ENCODE peak calls at places on chromosome 2, in six cellular contexts. One of them, this sample, is unnamed.

GRCh38 chr2:220346919-220347318 is 719.5 kb downstream of the SLC4A3 start:
- DNase-seq in HL-60: no peak
- DNase-seq in B cell: no peak
- DNase-seq in testis: no peak
- DNase-seq in cardiac muscle cell: no peak
- DNase-seq in uterus: no peak
- DNase-seq in this sample: no peak

GRCh38 chr2:31207790-31208189 is 9.5 kb downstream of the CAPN14 start:
- DNase-seq in HL-60: no peak
- DNase-seq in B cell: no peak
- DNase-seq in testis: no peak
- DNase-seq in cardiac muscle cell: no peak
- DNase-seq in uterus: no peak
- DNase-seq in this sample: no peak

GRCh38 chr2:116467243-116467642 is 1347.2 kb upstream of the DDX18 start:
- DNase-seq in HL-60: no peak
- DNase-seq in B cell: no peak
- DNase-seq in testis: no peak
- DNase-seq in cardiac muscle cell: no peak
- DNase-seq in uterus: no peak
- DNase-seq in this sample: no peak

GRCh38 chr2:46286715-46287114 is 10.5 kb upstream of the EPAS1 start:
- DNase-seq in HL-60: no peak
- DNase-seq in B cell: no peak
- DNase-seq in testis: no peak
- DNase-seq in cardiac muscle cell: no peak
- DNase-seq in uterus: no peak
- DNase-seq in this sample: no peak

GRCh38 chr2:113005030-113005509 is at the start of gene IL36A:
- DNase-seq in HL-60: no peak
- DNase-seq in B cell: no peak
- DNase-seq in testis: no peak
- DNase-seq in cardiac muscle cell: peak
- DNase-seq in uterus: no peak
- DNase-seq in this sample: no peak

GRCh38 chr2:149597050-149598013 is 9.8 kb upstream of the MMADHC start:
- DNase-seq in HL-60: peak
- DNase-seq in B cell: peak
- DNase-seq in testis: peak
- DNase-seq in cardiac muscle cell: peak
- DNase-seq in uterus: peak
- DNase-seq in this sample: peak

GRCh38 chr2:101473911-101474751 is 781 bp downstream of the RFX8 start:
- DNase-seq in HL-60: peak
- DNase-seq in B cell: peak
- DNase-seq in testis: peak
- DNase-seq in cardiac muscle cell: peak
- DNase-seq in uterus: peak
- DNase-seq in this sample: peak

GRCh38 chr2:235360446-235360845 is 133.4 kb upstream of the AGAP1 start:
- DNase-seq in HL-60: no peak
- DNase-seq in B cell: no peak
- DNase-seq in testis: no peak
- DNase-seq in cardiac muscle cell: no peak
- DNase-seq in uterus: no peak
- DNase-seq in this sample: no peak

GRCh38 chr2:98656800-98657199 is 48.4 kb downstream of the UNC50 start:
- DNase-seq in HL-60: peak
- DNase-seq in B cell: no peak
- DNase-seq in testis: no peak
- DNase-seq in cardiac muscle cell: no peak
- DNase-seq in uterus: no peak
- DNase-seq in this sample: no peak

GRCh38 chr2:227824711-227825110 is 11.1 kb downstream of the CCL20 start:
- DNase-seq in HL-60: no peak
- DNase-seq in B cell: no peak
- DNase-seq in testis: no peak
- DNase-seq in cardiac muscle cell: no peak
- DNase-seq in uterus: no peak
- DNase-seq in this sample: no peak

GRCh38 chr2:96463119-96463518 is 42.0 kb downstream of the NEURL3 start:
- DNase-seq in HL-60: no peak
- DNase-seq in B cell: no peak
- DNase-seq in testis: no peak
- DNase-seq in cardiac muscle cell: no peak
- DNase-seq in uterus: no peak
- DNase-seq in this sample: no peak
- TF ChIP-seq CTCF in HL-60: no peak
- TF ChIP-seq CTCF in B cell: no peak
- TF ChIP-seq CTCF in testis: no peak
- TF ChIP-seq CTCF in cardiac muscle cell: no peak
- TF ChIP-seq CTCF in uterus: no peak
- TF ChIP-seq CTCF in this sample: no peak

GRCh38 chr2:178194600-178195389 is 483 bp downstream of the OSBPL6 start:
- DNase-seq in HL-60: no peak
- DNase-seq in B cell: peak
- DNase-seq in testis: peak
- DNase-seq in cardiac muscle cell: peak
- DNase-seq in uterus: peak
- DNase-seq in this sample: peak

GRCh38 chr2:178193496-178193822 is 853 bp upstream of the OSBPL6 start:
- DNase-seq in HL-60: no peak
- DNase-seq in B cell: peak
- DNase-seq in testis: no peak
- DNase-seq in cardiac muscle cell: no peak
- DNase-seq in uterus: no peak
- DNase-seq in this sample: no peak

GRCh38 chr2:178190938-178191910 is 3.1 kb upstream of the OSBPL6 start:
- DNase-seq in HL-60: no peak
- DNase-seq in B cell: peak
- DNase-seq in testis: no peak
- DNase-seq in cardiac muscle cell: peak
- DNase-seq in uterus: no peak
- DNase-seq in this sample: no peak

GRCh38 chr2:178195390-178196166 is 1.3 kb downstream of the OSBPL6 start:
- DNase-seq in HL-60: no peak
- DNase-seq in B cell: no peak
- DNase-seq in testis: no peak
- DNase-seq in cardiac muscle cell: no peak
- DNase-seq in uterus: no peak
- DNase-seq in this sample: no peak

DNA sequence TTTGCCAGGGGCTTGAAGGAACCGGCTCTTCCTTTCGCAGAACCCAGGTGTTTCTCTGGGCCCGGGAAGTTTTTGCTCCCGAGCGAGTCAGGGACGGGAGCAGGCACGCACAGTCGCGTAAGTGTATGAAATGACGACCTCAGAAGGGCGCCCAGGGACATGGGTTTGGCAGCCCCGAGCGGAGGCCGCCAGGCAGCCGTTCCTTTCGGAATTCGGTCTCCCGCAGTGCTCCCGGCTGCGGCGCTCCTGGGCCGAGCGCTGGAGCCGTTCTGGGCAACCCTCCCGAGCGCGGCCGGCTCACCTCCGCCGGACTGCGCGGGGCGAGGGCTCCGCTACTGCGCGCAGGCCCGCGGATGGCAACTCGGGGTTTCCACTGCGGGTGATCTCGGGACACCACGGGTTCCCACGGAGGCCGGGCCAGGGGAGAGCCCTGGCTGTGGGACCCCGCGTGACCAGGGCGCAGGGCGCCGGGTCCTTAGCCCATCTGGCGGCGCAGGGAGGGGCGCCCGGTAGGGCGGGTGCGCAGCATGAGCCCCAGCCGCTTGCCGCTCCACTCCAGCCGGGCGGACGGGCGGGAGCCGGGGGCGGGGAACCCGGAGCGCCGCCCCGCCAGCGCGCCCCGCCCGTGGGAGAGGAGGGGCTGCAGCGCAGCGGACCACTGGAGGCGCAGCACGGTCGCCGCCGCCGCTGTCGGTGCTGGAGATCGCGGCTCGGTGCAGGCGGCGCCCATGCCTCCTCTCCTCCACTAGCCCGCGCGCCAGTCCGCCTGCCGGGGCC is at the start of gene OSBPL6:
- DNase-seq in HL-60: peak
- DNase-seq in B cell: peak
- DNase-seq in testis: peak
- DNase-seq in cardiac muscle cell: peak
- DNase-seq in uterus: peak
- DNase-seq in this sample: peak
- TF ChIP-seq CTCF in HL-60: no peak
- TF ChIP-seq CTCF in B cell: no peak
- TF ChIP-seq CTCF in testis: no peak
- TF ChIP-seq CTCF in cardiac muscle cell: peak
- TF ChIP-seq CTCF in uterus: peak
- TF ChIP-seq CTCF in this sample: no peak

GRCh38 chr2:64217198-64217869 is 73.1 kb upstream of the PELI1 start:
- DNase-seq in HL-60: no peak
- DNase-seq in B cell: no peak
- DNase-seq in testis: no peak
- DNase-seq in cardiac muscle cell: no peak
- DNase-seq in uterus: no peak
- DNase-seq in this sample: no peak
- TF ChIP-seq CTCF in HL-60: no peak
- TF ChIP-seq CTCF in B cell: no peak
- TF ChIP-seq CTCF in testis: no peak
- TF ChIP-seq CTCF in cardiac muscle cell: no peak
- TF ChIP-seq CTCF in uterus: no peak
- TF ChIP-seq CTCF in this sample: no peak

GRCh38 chr2:200453853-200454524 is 55.9 kb downstream of the KCTD18 start:
- DNase-seq in HL-60: no peak
- DNase-seq in B cell: no peak
- DNase-seq in testis: no peak
- DNase-seq in cardiac muscle cell: no peak
- DNase-seq in uterus: no peak
- DNase-seq in this sample: no peak
- TF ChIP-seq CTCF in HL-60: no peak
- TF ChIP-seq CTCF in B cell: no peak
- TF ChIP-seq CTCF in testis: no peak
- TF ChIP-seq CTCF in cardiac muscle cell: no peak
- TF ChIP-seq CTCF in uterus: no peak
- TF ChIP-seq CTCF in this sample: no peak

GRCh38 chr2:118881490-118882129 is 34.2 kb upstream of the EN1 start:
- DNase-seq in HL-60: peak
- DNase-seq in B cell: peak
- DNase-seq in testis: peak
- DNase-seq in cardiac muscle cell: peak
- DNase-seq in uterus: no peak
- DNase-seq in this sample: peak
- TF ChIP-seq CTCF in HL-60: peak
- TF ChIP-seq CTCF in B cell: peak
- TF ChIP-seq CTCF in testis: peak
- TF ChIP-seq CTCF in cardiac muscle cell: peak
- TF ChIP-seq CTCF in uterus: peak
- TF ChIP-seq CTCF in this sample: peak

GRCh38 chr2:1369905-1370304 is 43.4 kb upstream of the TPO start:
- DNase-seq in HL-60: no peak
- DNase-seq in B cell: no peak
- DNase-seq in testis: no peak
- DNase-seq in cardiac muscle cell: no peak
- DNase-seq in uterus: no peak
- DNase-seq in this sample: no peak

GRCh38 chr2:1363367-1363766 is 49.9 kb upstream of the TPO start:
- DNase-seq in HL-60: no peak
- DNase-seq in B cell: no peak
- DNase-seq in testis: no peak
- DNase-seq in cardiac muscle cell: no peak
- DNase-seq in uterus: no peak
- DNase-seq in this sample: no peak

GRCh38 chr2:1367584-1367983 is 45.7 kb upstream of the TPO start:
- DNase-seq in HL-60: no peak
- DNase-seq in B cell: no peak
- DNase-seq in testis: peak
- DNase-seq in cardiac muscle cell: no peak
- DNase-seq in uterus: no peak
- DNase-seq in this sample: no peak

GRCh38 chr2:1371066-1371465 is 42.2 kb upstream of the TPO start:
- DNase-seq in HL-60: no peak
- DNase-seq in B cell: no peak
- DNase-seq in testis: peak
- DNase-seq in cardiac muscle cell: no peak
- DNase-seq in uterus: no peak
- DNase-seq in this sample: no peak

GRCh38 chr2:1366546-1367134 is 46.6 kb upstream of the TPO start:
- DNase-seq in HL-60: no peak
- DNase-seq in B cell: peak
- DNase-seq in testis: peak
- DNase-seq in cardiac muscle cell: no peak
- DNase-seq in uterus: no peak
- DNase-seq in this sample: no peak
- TF ChIP-seq CTCF in HL-60: no peak
- TF ChIP-seq CTCF in B cell: no peak
- TF ChIP-seq CTCF in testis: no peak
- TF ChIP-seq CTCF in cardiac muscle cell: no peak
- TF ChIP-seq CTCF in uterus: no peak
- TF ChIP-seq CTCF in this sample: no peak

DNA sequence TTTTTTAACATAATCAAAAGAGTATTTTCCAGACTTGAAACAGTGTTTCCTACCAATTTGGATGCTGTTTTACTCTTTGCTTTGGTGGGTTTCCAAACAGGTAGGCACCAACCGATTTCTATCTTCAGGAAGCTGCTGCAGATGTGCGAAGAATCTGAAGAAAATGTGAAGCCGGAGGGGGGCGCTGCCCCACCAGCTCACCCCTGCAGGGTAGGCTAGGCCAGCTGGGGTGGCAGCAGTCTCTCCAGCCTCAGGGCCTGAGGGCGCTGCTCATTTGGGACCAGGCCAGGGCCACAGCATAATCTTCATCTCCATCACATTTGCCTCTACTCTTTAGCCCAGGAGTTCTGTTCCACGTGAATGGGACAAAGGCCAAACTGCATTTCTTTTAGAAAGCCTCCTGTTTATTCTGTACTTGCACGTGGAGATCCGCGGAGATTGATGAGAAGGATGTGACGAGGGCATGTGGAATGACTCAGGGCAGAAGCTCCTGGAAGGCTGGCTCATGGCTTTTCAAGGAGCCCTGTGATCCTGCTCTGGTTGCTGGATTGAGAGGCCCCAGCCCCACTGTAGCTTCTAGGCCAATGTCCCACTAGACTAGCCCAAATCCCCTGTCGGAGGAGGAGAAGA is 84.2 kb upstream of the FAM136A start:
- DNase-seq in HL-60: no peak
- DNase-seq in B cell: no peak
- DNase-seq in testis: no peak
- DNase-seq in cardiac muscle cell: no peak
- DNase-seq in uterus: no peak
- DNase-seq in this sample: no peak
- TF ChIP-seq CTCF in HL-60: no peak
- TF ChIP-seq CTCF in B cell: no peak
- TF ChIP-seq CTCF in testis: no peak
- TF ChIP-seq CTCF in cardiac muscle cell: no peak
- TF ChIP-seq CTCF in uterus: no peak
- TF ChIP-seq CTCF in this sample: no peak